ENCODE peak calls at places on chromosomes 3 and 15, in six cellular contexts. Y is K562, J is HepG2, D is H1, P is GM12878, G is GM12891. S is an unnamed sample.

GRCh38 chr15:36469567-36469966 is 109.9 kb upstream of the CDIN1 start:
- DNase-seq in Y (no peak), J (no peak), D (no peak), P (no peak), G (no peak), S (no peak)

GRCh38 chr3:64639022-64639421 is 48.8 kb downstream of the ADAMTS9 start:
- DNase-seq in Y (no peak), J (no peak), D (no peak), P (no peak), G (no peak), S (no peak)

GRCh38 chr3:191373327-191373726 is 43.0 kb upstream of the UTS2B start:
- DNase-seq in Y (no peak), J (no peak), D (no peak), P (no peak), G (no peak), S (no peak)

GRCh38 chr3:66948041-66948440 is 50.1 kb upstream of the KBTBD8 start:
- DNase-seq in Y (no peak), J (no peak), D (no peak), P (no peak), G (no peak), S (no peak)

GRCh38 chr3:50264389-50264963 is 4.5 kb upstream of the SEMA3B start:
- DNase-seq in Y (no peak), J (peak), D (peak), P (no peak), G (no peak), S (no peak)

GRCh38 chr3:45105855-45106655 is 40.1 kb downstream of the CDCP1 start:
- DNase-seq in Y (peak), J (no peak), D (no peak), P (no peak), G (no peak), S (no peak)

GRCh38 chr15:32818758-32819405 is 101.1 kb downstream of the GREM1 start:
- DNase-seq in Y (no peak), J (no peak), D (no peak), P (no peak), G (no peak), S (no peak)

GRCh38 chr3:63922800-63923199 is 10.6 kb upstream of the SCAANT1 start:
- DNase-seq in Y (no peak), J (no peak), D (no peak), P (no peak), G (no peak), S (no peak)

GRCh38 chr3:144553301-144553700 is 581.7 kb downstream of the DIPK2A start:
- DNase-seq in Y (no peak), J (no peak), D (no peak), P (no peak), G (no peak), S (no peak)

GRCh38 chr3:76724706-76725105 is 315.2 kb upstream of the ROBO2 start:
- DNase-seq in Y (no peak), J (no peak), D (no peak), P (no peak), G (no peak), S (no peak)

GRCh38 chr15:31353931-31354330 is 27.3 kb downstream of the KLF13 start:
- DNase-seq in Y (no peak), J (no peak), D (no peak), P (no peak), G (no peak), S (no peak)

GRCh38 chr3:12252859-12253258 is 36.0 kb upstream of the PPARG start:
- DNase-seq in Y (no peak), J (no peak), D (no peak), P (no peak), G (no peak), S (no peak)

GRCh38 chr3:100966807-100967206 is 26.4 kb downstream of the ABI3BP start:
- DNase-seq in Y (no peak), J (no peak), D (no peak), P (no peak), G (no peak), S (no peak)

GRCh38 chr15:55357774-55358173 is 38.8 kb downstream of the PIGB start:
- DNase-seq in Y (no peak), J (no peak), D (no peak), P (no peak), G (no peak), S (no peak)

GRCh38 chr3:193782280-193782654 is 189.3 kb downstream of the OPA1 start:
- DNase-seq in Y (peak), J (no peak), D (no peak), P (no peak), G (no peak), S (no peak)

GRCh38 chr3:23840521-23840920 is 34.8 kb downstream of the UBE2E1 start:
- DNase-seq in Y (no peak), J (peak), D (no peak), P (no peak), G (no peak), S (no peak)

GRCh38 chr15:76714950-76715349 is 190.2 kb downstream of the SCAPER start:
- DNase-seq in Y (no peak), J (no peak), D (no peak), P (no peak), G (no peak), S (no peak)

GRCh38 chr15:64019764-64020163 is 26.5 kb downstream of the DAPK2 start:
- DNase-seq in Y (no peak), J (peak), D (no peak), P (peak), G (no peak), S (no peak)

GRCh38 chr3:136334209-136334608 is 84.1 kb downstream of the PCCB start:
- DNase-seq in Y (no peak), J (no peak), D (no peak), P (no peak), G (no peak), S (no peak)

GRCh38 chr3:24287728-24288450 is 206.8 kb downstream of the THRB start:
- DNase-seq in Y (no peak), J (no peak), D (no peak), P (no peak), G (no peak), S (no peak)

GRCh38 chr3:136725468-136725867 is 26.7 kb downstream of the STAG1 start:
- DNase-seq in Y (no peak), J (no peak), D (no peak), P (no peak), G (no peak), S (no peak)

GRCh38 chr15:57635300-57635944 is 43.7 kb downstream of the MYZAP start:
- DNase-seq in Y (no peak), J (no peak), D (no peak), P (no peak), G (no peak), S (no peak)

GRCh38 chr15:31605467-31605931 is 278.9 kb downstream of the KLF13 start:
- DNase-seq in Y (no peak), J (no peak), D (no peak), P (no peak), G (no peak), S (no peak)

GRCh38 chr15:68885070-68885469 is 45.3 kb upstream of the SPESP1 start:
- DNase-seq in Y (no peak), J (no peak), D (no peak), P (no peak), G (no peak), S (no peak)

GRCh38 chr15:59339252-59339672 is 33.4 kb downstream of the MYO1E start:
- DNase-seq in Y (no peak), J (peak), D (no peak), P (no peak), G (no peak), S (no peak)

GRCh38 chr3:58206406-58207011 is 4.3 kb downstream of the DNASE1L3 start:
- DNase-seq in Y (peak), J (peak), D (no peak), P (no peak), G (no peak), S (no peak)

GRCh38 chr3:5014431-5014830 is 35.2 kb downstream of the BHLHE40 start:
- DNase-seq in Y (no peak), J (no peak), D (no peak), P (no peak), G (no peak), S (no peak)

GRCh38 chr3:161412117-161412516 is 40.8 kb upstream of the SPTSSB start:
- DNase-seq in Y (no peak), J (peak), D (no peak), P (no peak), G (no peak), S (no peak)

GRCh38 chr15:39931615-39932014 is 2.3 kb upstream of the EIF2AK4 start:
- DNase-seq in Y (peak), J (no peak), D (no peak), P (no peak), G (no peak), S (no peak)

GRCh38 chr3:10753964-10754363 is 62.1 kb upstream of the SLC6A11 start:
- DNase-seq in Y (peak), J (peak), D (no peak), P (no peak), G (no peak), S (no peak)

GRCh38 chr15:79431636-79432344 is at the start of gene MINAR1:
- DNase-seq in Y (no peak), J (peak), D (no peak), P (no peak), G (peak), S (no peak)

GRCh38 chr15:67091073-67091965 is 25.9 kb downstream of the SMAD3 start:
- DNase-seq in Y (peak), J (no peak), D (no peak), P (peak), G (no peak), S (no peak)

GRCh38 chr3:49460188-49460885 is 9.7 kb upstream of the DAG1 start:
- DNase-seq in Y (no peak), J (no peak), D (no peak), P (no peak), G (no peak), S (no peak)

GRCh38 chr3:194176274-194176991 is 40.5 kb downstream of the HES1 start:
- DNase-seq in Y (no peak), J (no peak), D (no peak), P (no peak), G (no peak), S (no peak)

GRCh38 chr15:49625460-49626036 is 4.7 kb downstream of the DTWD1 start:
- DNase-seq in Y (no peak), J (no peak), D (no peak), P (no peak), G (no peak), S (no peak)

GRCh38 chr3:123535580-123535979 is 49.3 kb downstream of the HACD2 start:
- DNase-seq in Y (no peak), J (no peak), D (no peak), P (no peak), G (no peak), S (no peak)

GRCh38 chr3:45311327-45311726 is 77.0 kb upstream of the LARS2 start:
- DNase-seq in Y (no peak), J (no peak), D (no peak), P (no peak), G (no peak), S (no peak)

DNA sequence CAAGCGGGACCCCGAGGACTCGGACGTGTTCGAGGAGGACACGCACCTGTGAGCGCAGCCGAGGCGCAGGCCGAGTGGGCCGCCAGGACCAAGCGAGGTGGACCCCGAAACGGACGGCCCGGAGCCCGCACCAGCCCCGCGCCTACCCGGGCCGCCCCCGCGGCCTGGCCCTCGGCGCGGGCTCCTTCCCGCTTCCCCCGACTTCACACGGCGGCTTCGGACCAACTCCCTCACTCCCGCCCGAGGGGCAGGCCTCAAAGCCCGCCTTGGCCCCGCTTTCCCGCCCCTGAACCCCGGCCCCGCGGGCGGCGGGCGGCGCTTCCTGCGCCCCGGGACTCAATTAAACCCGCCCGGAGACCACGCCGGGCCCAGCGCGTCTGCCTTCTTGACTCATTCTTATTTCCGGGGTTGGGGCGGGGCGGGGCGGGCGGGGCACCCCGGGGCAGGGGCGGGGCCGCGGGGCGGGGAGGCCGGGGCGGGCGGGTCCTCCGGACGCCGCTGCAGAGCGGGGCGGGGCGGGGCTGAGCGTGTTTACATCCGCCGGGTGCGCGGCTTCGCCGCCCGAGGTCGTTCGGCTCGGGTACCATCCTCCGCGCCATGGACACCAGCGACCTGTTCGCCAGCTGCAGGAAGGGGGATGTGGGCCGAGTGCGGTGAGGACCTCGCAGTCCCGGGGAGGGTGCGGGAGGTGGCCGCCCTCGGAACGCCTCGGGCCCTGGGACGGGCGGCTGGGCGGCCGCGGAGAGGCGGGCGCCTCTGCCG is at the start of gene ABTB1:
- DNase-seq in Y (peak), J (peak), D (no peak), P (no peak), G (peak), S (peak)
- TF ChIP-seq POLR2A in Y (peak), J (peak), D (no peak), P (peak), G (no peak), S (peak)

GRCh38 chr3:54905936-54906335 is 21.9 kb downstream of the LRTM1 start:
- DNase-seq in Y (no peak), J (no peak), D (no peak), P (no peak), G (no peak), S (no peak)
- TF ChIP-seq TAF1 in Y (no peak), J (no peak), D (no peak), P (no peak), G (no peak), S (no peak)

GRCh38 chr15:60391722-60392340 is 6.0 kb downstream of the ANXA2 start:
- DNase-seq in Y (no peak), J (no peak), D (no peak), P (no peak), G (no peak), S (no peak)
- TF ChIP-seq POLR2AphosphoS5 in Y (no peak), J (no peak), D (no peak), P (no peak), G (no peak), S (no peak)

GRCh38 chr3:57169872-57170623 is 4.9 kb upstream of the IL17RD start:
- DNase-seq in Y (peak), J (peak), D (peak), P (no peak), G (peak), S (peak)
- TF ChIP-seq POLR2A in Y (no peak), J (no peak), D (no peak), P (no peak), G (no peak), S (no peak)

DNA sequence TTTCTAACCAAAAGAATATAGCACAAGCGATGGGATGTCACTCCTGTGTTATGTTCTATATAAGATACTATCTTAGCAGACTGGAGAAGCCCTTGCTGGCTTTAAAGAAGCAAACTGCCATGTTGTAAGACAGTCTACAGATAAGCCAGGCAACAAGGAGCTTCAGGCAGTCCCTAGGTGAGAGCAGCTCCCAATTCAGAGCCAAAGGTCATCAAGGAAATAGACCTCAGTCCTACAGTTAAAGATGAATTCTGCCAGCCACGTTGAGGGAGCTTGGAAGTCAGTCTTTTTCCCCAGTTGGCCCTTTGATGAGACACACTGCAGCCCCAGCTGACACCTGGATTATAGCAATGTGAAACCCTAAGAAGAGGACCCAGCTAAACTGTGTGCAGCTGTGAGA is 102.6 kb upstream of the AKAP13 start:
- DNase-seq in Y (no peak), J (no peak), D (no peak), P (no peak), G (no peak), S (no peak)
- TF ChIP-seq TAF1 in Y (no peak), J (no peak), D (no peak), P (no peak), G (no peak), S (no peak)

DNA sequence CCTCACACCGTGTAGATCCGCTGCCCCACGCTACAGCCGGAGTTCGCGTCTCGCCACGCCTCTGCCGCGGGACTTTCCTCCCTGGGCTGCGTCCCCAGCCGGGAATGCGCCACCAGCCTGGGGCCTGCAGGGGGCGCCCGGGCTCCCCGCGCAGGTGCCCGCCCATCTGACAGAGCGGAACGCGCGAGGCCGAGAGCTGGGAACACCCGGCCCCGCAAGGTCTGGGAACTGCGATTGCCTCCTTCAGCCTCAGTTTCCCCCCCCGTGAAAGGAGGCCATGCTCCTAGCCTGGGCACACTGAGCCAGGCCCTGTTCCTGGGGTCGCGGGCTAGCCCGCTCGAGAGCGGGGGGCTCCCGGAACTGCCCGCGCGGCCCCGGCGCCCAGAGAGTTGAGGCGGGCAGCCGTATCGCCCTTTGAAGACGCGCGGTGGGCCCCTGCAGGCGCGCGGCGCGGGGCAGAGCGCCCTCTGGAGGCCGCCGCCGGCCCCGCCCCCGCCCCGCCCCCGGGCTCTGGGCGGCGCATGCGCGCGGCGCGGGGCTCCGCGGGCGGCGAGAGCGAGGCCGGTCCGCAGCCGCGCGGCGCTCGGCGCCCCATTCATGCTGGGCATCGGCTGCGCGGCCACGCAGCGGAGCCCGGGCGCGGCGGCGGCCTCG is at the start of gene PLXNA1:
- DNase-seq in Y (peak), J (peak), D (peak), P (peak), G (peak), S (peak)
- TF ChIP-seq POLR2AphosphoS5 in Y (no peak), J (no peak), D (no peak), P (peak), G (no peak), S (no peak)

S was measured in GM12892.